ENCODE peak calls at places on chromosomes 3 and 15, in four cellular contexts. Q is HFF-Myc, J is choroid plexus epithelial cell, H is IMR-90. W is an unnamed sample.

GRCh38 chr3:186849392-186849975 is 7.0 kb downstream of the ADIPOQ start:
- DNase-seq in Q (no peak), J (peak; percentile 76), H (peak; percentile 38), W (peak; percentile 37)

GRCh38 chr15:52139599-52140462 is 27.3 kb upstream of the BCL2L10 start:
- DNase-seq in Q (peak; percentile 52), J (peak; percentile 81), H (peak; percentile 62), W (peak; percentile 74)

GRCh38 chr15:55654541-55654940 is 66.4 kb upstream of the PYGO1 start:
- DNase-seq in Q (no peak), J (peak; percentile 66), H (peak; percentile 57), W (peak; percentile 28)

GRCh38 chr3:189393598-189393997 is 221.8 kb downstream of the TPRG1 start:
- DNase-seq in Q (no peak), J (peak; percentile 40), H (no peak), W (peak; percentile 60)

GRCh38 chr15:47991376-47991775 is 129.4 kb upstream of the SLC24A5 start:
- DNase-seq in Q (no peak), J (peak; percentile 20), H (peak; percentile 25), W (peak; percentile 48)

GRCh38 chr3:42387802-42388651 is 22.4 kb downstream of the LYZL4 start:
- DNase-seq in Q (no peak), J (peak; percentile 22), H (no peak), W (peak; percentile 26)

GRCh38 chr3:113867506-113867905 is 28.9 kb downstream of the GRAMD1C start:
- DNase-seq in Q (no peak), J (peak; percentile 15), H (peak; percentile 79), W (peak; percentile 65)

GRCh38 chr3:147799601-147800000 is 390.4 kb downstream of the ZIC1 start:
- DNase-seq in Q (no peak), J (peak; percentile 8), H (no peak), W (peak; percentile 44)

GRCh38 chr15:74847462-74847861 is 4.5 kb upstream of the ULK3 start:
- DNase-seq in Q (no peak), J (no peak), H (no peak), W (no peak)

GRCh38 chr15:99393641-99394040 is 142.4 kb downstream of the LRRC28 start:
- DNase-seq in Q (no peak), J (no peak), H (no peak), W (no peak)

GRCh38 chr3:152205097-152205593 is 63.6 kb upstream of the MBNL1 start:
- DNase-seq in Q (no peak), J (no peak), H (no peak), W (no peak)

GRCh38 chr3:23650371-23651140 is 155.2 kb upstream of the UBE2E1 start:
- DNase-seq in Q (no peak), J (peak; percentile 89), H (peak; percentile 97), W (peak; percentile 96)

GRCh38 chr3:184773341-184774186 is 38.4 kb upstream of the VPS8 start:
- DNase-seq in Q (no peak), J (no peak), H (no peak), W (no peak)

GRCh38 chr3:158352551-158352950 is 218.4 kb upstream of the MLF1 start:
- DNase-seq in Q (no peak), J (peak; percentile 52), H (no peak), W (peak; percentile 20)

GRCh38 chr3:78506038-78506437 is 1261.8 kb downstream of the ROBO1 start:
- DNase-seq in Q (no peak), J (peak; percentile 26), H (no peak), W (no peak)

GRCh38 chr15:83046558-83047127 is 20.4 kb downstream of the BTBD1 start:
- DNase-seq in Q (no peak), J (peak; percentile 71), H (peak; percentile 72), W (peak; percentile 84)

GRCh38 chr15:33211409-33211808 is 16.9 kb upstream of the FMN1 start:
- DNase-seq in Q (peak; percentile 65), J (peak; percentile 31), H (no peak), W (peak; percentile 52)

GRCh38 chr3:51722362-51722761 is 15.5 kb downstream of the GRM2 start:
- DNase-seq in Q (no peak), J (no peak), H (no peak), W (no peak)
- TF ChIP-seq CTCF in Q (peak; percentile 12), J (no peak), H (no peak), W (no peak)

GRCh38 chr3:10993729-10994065 is 1.1 kb downstream of the SLC6A1 start:
- DNase-seq in Q (no peak), J (no peak), H (no peak), W (no peak)
- H3K4me3 ChIP-seq in Q (no peak overlapping the region), J (no peak overlapping the region), H (no peak overlapping the region), W (no peak overlapping the region)

DNA sequence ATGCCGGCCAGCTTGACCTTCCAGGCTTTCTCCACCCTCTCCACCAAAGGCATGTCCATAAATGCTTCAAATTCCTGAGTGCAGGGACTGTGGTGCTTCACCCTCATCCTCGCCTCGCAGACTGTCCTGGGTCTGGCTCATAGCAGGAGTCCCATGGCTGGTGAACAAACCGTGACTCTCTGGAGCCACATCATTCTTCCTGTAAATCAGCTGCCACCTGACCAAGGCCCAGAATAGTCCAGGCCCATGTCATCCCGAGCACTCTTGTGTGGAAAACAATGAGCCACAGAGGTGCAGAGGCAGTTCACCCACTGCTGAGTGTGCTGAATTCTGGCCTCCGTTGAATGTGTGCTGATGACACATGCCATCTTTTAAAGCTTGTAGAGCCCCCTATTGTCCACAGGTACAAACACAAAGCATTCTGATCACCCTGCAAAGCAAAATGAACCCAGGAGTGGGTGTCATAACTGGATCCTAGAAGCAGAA is 68.6 kb downstream of the ABHD5 start:
- DNase-seq in Q (no peak), J (peak; percentile 76), H (peak; percentile 87), W (peak; percentile 79)
- TF ChIP-seq CTCF in Q (peak; percentile 35), J (peak; percentile 49), H (peak; percentile 43), W (peak; percentile 45)

GRCh38 chr3:34078418-34078817 is 280.0 kb downstream of the PDCD6IP start:
- DNase-seq in Q (no peak), J (no peak), H (no peak), W (no peak)

GRCh38 chr3:34075975-34076374 is 277.5 kb downstream of the PDCD6IP start:
- DNase-seq in Q (no peak), J (no peak), H (no peak), W (no peak)

GRCh38 chr3:34073961-34074360 is 275.5 kb downstream of the PDCD6IP start:
- DNase-seq in Q (no peak), J (no peak), H (no peak), W (no peak)

GRCh38 chr3:34073141-34073540 is 274.7 kb downstream of the PDCD6IP start:
- DNase-seq in Q (no peak), J (no peak), H (no peak), W (no peak)

DNA sequence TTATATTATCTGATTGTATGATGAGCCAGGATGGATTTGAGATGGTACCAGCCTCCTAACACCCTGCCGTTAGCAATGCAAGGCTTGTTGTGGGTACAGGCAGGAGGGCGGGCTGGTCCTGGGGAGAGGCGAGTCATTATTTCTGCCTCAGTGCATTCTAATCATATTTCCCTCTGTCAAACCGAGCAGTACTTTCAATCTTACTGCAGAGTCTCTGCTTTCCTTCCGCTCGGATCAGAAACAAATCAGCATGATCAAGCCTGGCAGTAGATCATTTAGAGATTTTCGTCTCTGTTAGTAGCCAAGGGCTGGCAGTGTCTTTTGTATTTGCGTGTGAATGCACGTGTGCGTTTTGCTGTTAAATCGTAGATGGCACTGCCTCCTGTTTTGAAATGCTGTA is 279.4 kb downstream of the PDCD6IP start:
- DNase-seq in Q (no peak), J (peak; percentile 14), H (no peak), W (no peak)
- H3K4me3 ChIP-seq in Q (no peak overlapping the region), J (no peak overlapping the region), H (no peak overlapping the region), W (no peak overlapping the region)

W was measured in fibroblast of mammary gland.